ENCODE peak calls at places on chromosome 1, in nine cellular contexts. One of them, this sample, is unnamed.

GRCh38 chr1:113146242-113147072 is 73.5 kb downstream of the LRIG2 start:
- DNase-seq in kidney: no peak
- DNase-seq in body of pancreas: no peak
- DNase-seq in GM12865: no peak
- DNase-seq in nephron progenitor cell: no peak
- DNase-seq in astrocyte of the spinal cord: peak; percentile 32
- DNase-seq in CD4-positive, alpha-beta T cell: no peak
- DNase-seq in transverse colon: no peak
- DNase-seq in ovary: no peak
- DNase-seq in this sample: no peak

GRCh38 chr1:35642472-35642955 is 1.2 kb upstream of the PSMB2 start:
- DNase-seq in kidney: no peak
- DNase-seq in body of pancreas: no peak
- DNase-seq in GM12865: no peak
- DNase-seq in nephron progenitor cell: no peak
- DNase-seq in astrocyte of the spinal cord: no peak
- DNase-seq in CD4-positive, alpha-beta T cell: no peak
- DNase-seq in transverse colon: peak; percentile 8
- DNase-seq in ovary: no peak
- DNase-seq in this sample: no peak

GRCh38 chr1:184022651-184023050 is 14.9 kb downstream of the COLGALT2 start:
- DNase-seq in kidney: no peak
- DNase-seq in body of pancreas: peak; percentile 44
- DNase-seq in GM12865: no peak
- DNase-seq in nephron progenitor cell: no peak
- DNase-seq in astrocyte of the spinal cord: no peak
- DNase-seq in CD4-positive, alpha-beta T cell: no peak
- DNase-seq in transverse colon: no peak
- DNase-seq in ovary: no peak
- DNase-seq in this sample: no peak

GRCh38 chr1:10950316-10951172 is 61.9 kb upstream of the TARDBP start:
- DNase-seq in kidney: peak; percentile 55
- DNase-seq in body of pancreas: no peak
- DNase-seq in GM12865: no peak
- DNase-seq in nephron progenitor cell: no peak
- DNase-seq in astrocyte of the spinal cord: no peak
- DNase-seq in CD4-positive, alpha-beta T cell: no peak
- DNase-seq in transverse colon: no peak
- DNase-seq in ovary: no peak
- DNase-seq in this sample: no peak

GRCh38 chr1:7229696-7230095 is 444.4 kb downstream of the CAMTA1 start:
- DNase-seq in kidney: no peak
- DNase-seq in body of pancreas: no peak
- DNase-seq in GM12865: no peak
- DNase-seq in nephron progenitor cell: no peak
- DNase-seq in astrocyte of the spinal cord: peak; percentile 39
- DNase-seq in CD4-positive, alpha-beta T cell: no peak
- DNase-seq in transverse colon: no peak
- DNase-seq in ovary: no peak
- DNase-seq in this sample: no peak

GRCh38 chr1:193437785-193438184 is 251.4 kb upstream of the B3GALT2 start:
- DNase-seq in kidney: no peak
- DNase-seq in body of pancreas: no peak
- DNase-seq in GM12865: peak; percentile 76
- DNase-seq in nephron progenitor cell: no peak
- DNase-seq in astrocyte of the spinal cord: no peak
- DNase-seq in CD4-positive, alpha-beta T cell: no peak
- DNase-seq in transverse colon: no peak
- DNase-seq in ovary: no peak
- DNase-seq in this sample: no peak

GRCh38 chr1:87196110-87196509 is 132.6 kb upstream of the LMO4 start:
- DNase-seq in kidney: no peak
- DNase-seq in body of pancreas: no peak
- DNase-seq in GM12865: no peak
- DNase-seq in nephron progenitor cell: no peak
- DNase-seq in astrocyte of the spinal cord: no peak
- DNase-seq in CD4-positive, alpha-beta T cell: no peak
- DNase-seq in transverse colon: no peak
- DNase-seq in ovary: no peak
- DNase-seq in this sample: no peak

GRCh38 chr1:230066036-230066435 is 1.0 kb upstream of the GALNT2 start:
- DNase-seq in kidney: no peak
- DNase-seq in body of pancreas: no peak
- DNase-seq in GM12865: no peak
- DNase-seq in nephron progenitor cell: no peak
- DNase-seq in astrocyte of the spinal cord: no peak
- DNase-seq in CD4-positive, alpha-beta T cell: no peak
- DNase-seq in transverse colon: no peak
- DNase-seq in ovary: no peak
- DNase-seq in this sample: no peak

GRCh38 chr1:173415490-173415889 is 61.6 kb upstream of the PRDX6 start:
- DNase-seq in kidney: no peak
- DNase-seq in body of pancreas: no peak
- DNase-seq in GM12865: peak; percentile 88
- DNase-seq in nephron progenitor cell: no peak
- DNase-seq in astrocyte of the spinal cord: no peak
- DNase-seq in CD4-positive, alpha-beta T cell: no peak
- DNase-seq in transverse colon: no peak
- DNase-seq in ovary: no peak
- DNase-seq in this sample: no peak

GRCh38 chr1:206503591-206504362 is 3.6 kb upstream of the RASSF5 start:
- DNase-seq in kidney: no peak
- DNase-seq in body of pancreas: no peak
- DNase-seq in GM12865: peak; percentile 91
- DNase-seq in nephron progenitor cell: no peak
- DNase-seq in astrocyte of the spinal cord: peak; percentile 97
- DNase-seq in CD4-positive, alpha-beta T cell: no peak
- DNase-seq in transverse colon: peak; percentile 16
- DNase-seq in ovary: no peak
- DNase-seq in this sample: no peak

DNA sequence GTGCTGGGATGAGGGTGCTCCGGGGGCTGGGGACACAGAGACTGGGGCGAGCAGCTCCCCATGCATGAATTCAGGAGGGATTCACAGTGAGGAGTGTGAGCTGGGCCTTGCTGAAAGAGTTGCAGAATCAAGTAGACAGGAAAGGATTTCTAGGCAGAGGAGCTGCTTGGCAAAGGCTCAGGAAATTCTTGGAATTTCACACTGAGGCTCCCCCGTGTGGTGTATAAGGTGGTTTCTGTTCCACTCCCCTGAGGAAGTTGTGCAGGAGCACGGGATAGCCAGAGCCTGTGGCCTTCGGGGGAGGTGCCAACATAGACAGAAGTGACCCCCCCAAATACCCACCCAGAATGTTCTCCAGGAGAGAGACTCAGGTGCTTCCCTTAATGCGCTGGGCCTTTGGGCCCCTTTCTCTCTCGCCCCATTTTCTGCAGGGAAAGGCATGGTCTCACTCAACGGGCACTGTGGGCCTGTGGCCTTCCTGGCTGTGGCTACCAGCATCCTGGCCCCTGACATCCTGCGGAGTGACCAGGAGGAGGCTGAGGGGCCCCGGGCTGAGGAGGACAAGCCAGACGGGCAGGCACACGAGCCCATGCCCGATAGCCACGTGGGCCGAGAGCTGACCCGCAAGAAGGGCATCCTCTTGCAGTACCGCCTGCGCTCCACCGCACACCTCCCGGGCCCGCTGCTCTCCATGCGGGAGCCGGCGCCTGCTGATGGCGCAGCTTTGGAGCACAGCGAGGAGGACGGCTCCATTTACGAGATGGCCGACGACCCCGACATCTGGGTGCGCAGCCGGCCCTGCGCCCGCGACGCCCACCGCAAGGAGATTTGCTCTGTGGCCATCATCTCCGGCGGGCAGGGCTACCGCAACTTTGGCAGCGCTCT is 58.5 kb upstream of the ACTL8 start:
- DNase-seq in kidney: no peak
- DNase-seq in body of pancreas: no peak
- DNase-seq in GM12865: no peak
- DNase-seq in nephron progenitor cell: peak; percentile 52
- DNase-seq in astrocyte of the spinal cord: peak; percentile 74
- DNase-seq in CD4-positive, alpha-beta T cell: no peak
- DNase-seq in transverse colon: no peak
- DNase-seq in ovary: peak; percentile 59
- DNase-seq in this sample: no peak
- TF ChIP-seq CTCF in kidney: peak; percentile 41
- TF ChIP-seq CTCF in body of pancreas: no peak
- TF ChIP-seq CTCF in GM12865: no peak
- TF ChIP-seq CTCF in nephron progenitor cell: peak; percentile 43
- TF ChIP-seq CTCF in astrocyte of the spinal cord: peak; percentile 60
- TF ChIP-seq CTCF in CD4-positive, alpha-beta T cell: no peak
- TF ChIP-seq CTCF in transverse colon: peak; percentile 13
- TF ChIP-seq CTCF in ovary: no peak
- TF ChIP-seq CTCF in this sample: no peak

DNA sequence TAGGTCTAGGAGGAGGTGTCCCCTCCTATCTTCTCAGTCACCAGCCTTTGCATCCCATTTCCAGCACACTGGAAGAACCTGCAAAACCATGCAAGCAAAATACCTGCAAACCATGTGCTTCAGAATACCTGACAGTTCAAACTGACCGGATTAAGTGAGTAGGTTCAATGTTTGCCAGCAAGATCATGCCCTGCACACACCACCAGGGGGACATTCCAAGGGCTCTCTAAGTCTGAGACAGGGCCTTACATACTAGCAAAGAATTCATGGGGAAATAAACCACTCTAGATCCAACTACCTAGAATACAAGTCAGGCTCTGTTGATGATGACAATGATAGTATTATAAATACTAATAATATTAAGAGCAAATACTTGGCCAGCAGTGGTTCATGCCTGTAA is 27.6 kb downstream of the INPP5B start:
- DNase-seq in kidney: no peak
- DNase-seq in body of pancreas: no peak
- DNase-seq in GM12865: peak; percentile 66
- DNase-seq in nephron progenitor cell: no peak
- DNase-seq in astrocyte of the spinal cord: peak; percentile 20
- DNase-seq in CD4-positive, alpha-beta T cell: no peak
- DNase-seq in transverse colon: no peak
- DNase-seq in ovary: no peak
- DNase-seq in this sample: no peak
- TF ChIP-seq CTCF in kidney: peak; percentile 29
- TF ChIP-seq CTCF in body of pancreas: peak; percentile 9
- TF ChIP-seq CTCF in GM12865: peak; percentile 58
- TF ChIP-seq CTCF in nephron progenitor cell: peak; percentile 45
- TF ChIP-seq CTCF in astrocyte of the spinal cord: peak; percentile 53
- TF ChIP-seq CTCF in CD4-positive, alpha-beta T cell: no peak
- TF ChIP-seq CTCF in transverse colon: peak; percentile 25
- TF ChIP-seq CTCF in ovary: no peak
- TF ChIP-seq CTCF in this sample: no peak

GRCh38 chr1:17370618-17371017 is 1.4 kb upstream of the PADI6 start:
- DNase-seq in kidney: no peak
- DNase-seq in body of pancreas: no peak
- DNase-seq in GM12865: peak; percentile 16
- DNase-seq in nephron progenitor cell: no peak
- DNase-seq in astrocyte of the spinal cord: no peak
- DNase-seq in CD4-positive, alpha-beta T cell: no peak
- DNase-seq in transverse colon: no peak
- DNase-seq in ovary: no peak
- DNase-seq in this sample: no peak
- TF ChIP-seq CTCF in kidney: no peak
- TF ChIP-seq CTCF in body of pancreas: no peak
- TF ChIP-seq CTCF in GM12865: peak; percentile 18
- TF ChIP-seq CTCF in nephron progenitor cell: peak; percentile 21
- TF ChIP-seq CTCF in astrocyte of the spinal cord: peak; percentile 18
- TF ChIP-seq CTCF in CD4-positive, alpha-beta T cell: no peak
- TF ChIP-seq CTCF in transverse colon: peak; percentile 21
- TF ChIP-seq CTCF in ovary: no peak
- TF ChIP-seq CTCF in this sample: no peak

DNA sequence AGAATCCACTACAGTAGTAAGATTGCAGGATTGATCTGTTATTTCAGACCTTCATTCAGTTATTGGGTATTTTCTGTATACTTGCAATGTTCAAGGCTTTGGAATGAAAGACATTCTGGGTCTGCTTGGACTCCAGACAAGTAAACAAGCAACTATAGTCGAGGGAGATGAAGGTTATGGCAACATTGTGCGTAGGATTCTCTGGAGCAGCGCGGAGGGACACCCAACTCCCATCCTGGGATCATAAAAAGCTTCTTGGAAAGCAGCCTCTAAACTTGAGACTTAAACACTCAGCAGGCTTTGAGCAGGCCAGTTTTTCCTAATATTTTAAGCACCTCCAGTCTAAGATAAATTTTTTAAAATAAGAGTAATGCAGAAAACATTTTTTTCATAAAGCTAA is 7.5 kb upstream of the LYST start:
- DNase-seq in kidney: no peak
- DNase-seq in body of pancreas: no peak
- DNase-seq in GM12865: no peak
- DNase-seq in nephron progenitor cell: no peak
- DNase-seq in astrocyte of the spinal cord: no peak
- DNase-seq in CD4-positive, alpha-beta T cell: no peak
- DNase-seq in transverse colon: no peak
- DNase-seq in ovary: no peak
- DNase-seq in this sample: no peak
- TF ChIP-seq CTCF in kidney: no peak
- TF ChIP-seq CTCF in body of pancreas: no peak
- TF ChIP-seq CTCF in GM12865: no peak
- TF ChIP-seq CTCF in nephron progenitor cell: no peak
- TF ChIP-seq CTCF in astrocyte of the spinal cord: no peak
- TF ChIP-seq CTCF in CD4-positive, alpha-beta T cell: no peak
- TF ChIP-seq CTCF in transverse colon: no peak
- TF ChIP-seq CTCF in ovary: no peak
- TF ChIP-seq CTCF in this sample: no peak

DNA sequence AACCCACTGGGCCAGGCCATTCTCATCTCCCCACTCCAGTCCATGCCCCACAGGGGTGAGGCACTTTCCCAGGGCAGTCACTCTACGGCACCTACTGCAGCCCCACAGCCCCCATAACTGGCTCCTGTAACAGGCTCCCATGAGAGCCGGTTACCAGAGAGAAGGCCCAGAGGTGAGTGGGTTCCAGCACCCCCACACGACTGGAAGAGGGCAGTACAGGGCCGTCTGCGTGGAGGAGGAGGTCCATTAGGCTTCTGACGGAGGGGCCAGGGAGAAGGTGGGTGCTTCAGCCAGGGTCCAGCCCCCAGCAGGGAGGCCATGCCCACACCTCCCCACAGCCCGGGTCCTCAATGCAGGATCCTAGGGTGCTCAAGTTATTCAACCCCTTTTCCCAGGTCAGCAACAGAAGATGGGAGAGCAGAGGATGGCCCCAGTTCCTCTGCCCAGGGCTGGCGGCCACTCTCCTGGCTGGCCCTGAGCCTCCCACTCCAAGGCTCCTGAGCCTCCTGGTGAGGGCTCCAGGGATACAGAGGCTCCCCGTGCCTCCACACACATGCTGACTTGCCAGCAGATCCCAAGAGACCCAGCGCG is 1.6 kb downstream of the ACAP3 start:
- DNase-seq in kidney: no peak
- DNase-seq in body of pancreas: no peak
- DNase-seq in GM12865: peak; percentile 45
- DNase-seq in nephron progenitor cell: no peak
- DNase-seq in astrocyte of the spinal cord: no peak
- DNase-seq in CD4-positive, alpha-beta T cell: no peak
- DNase-seq in transverse colon: no peak
- DNase-seq in ovary: no peak
- DNase-seq in this sample: no peak
- TF ChIP-seq CTCF in kidney: no peak
- TF ChIP-seq CTCF in body of pancreas: no peak
- TF ChIP-seq CTCF in GM12865: peak; percentile 23
- TF ChIP-seq CTCF in nephron progenitor cell: no peak
- TF ChIP-seq CTCF in astrocyte of the spinal cord: peak; percentile 29
- TF ChIP-seq CTCF in CD4-positive, alpha-beta T cell: no peak
- TF ChIP-seq CTCF in transverse colon: no peak
- TF ChIP-seq CTCF in ovary: no peak
- TF ChIP-seq CTCF in this sample: no peak

This sample was measured in omental fat pad.